ENCODE peak calls at places on chromosome 22, in four cellular contexts. B is uterus; Z is A549; K is CD4-positive, alpha-beta T cell. U is an unnamed sample.

GRCh38 chr22:19758896-19759458 is 1.6 kb upstream of the TBX1 start:
- DNase-seq in B (no peak), Z (no peak), K (no peak), U (no peak)

GRCh38 chr22:33919591-33920501 is at the start of gene LARGE1:
- DNase-seq in B (peak), Z (peak), K (no peak), U (no peak)

GRCh38 chr22:50569041-50569459 is 6.3 kb upstream of the SYCE3 start:
- DNase-seq in B (no peak), Z (no peak), K (no peak), U (no peak)

GRCh38 chr22:44409211-44409648 is 88.8 kb downstream of the RTL6 start:
- DNase-seq in B (no peak), Z (no peak), K (no peak), U (no peak)

GRCh38 chr22:42670921-42671709 is 21.9 kb upstream of the CYB5R3 start:
- DNase-seq in B (peak), Z (no peak), K (no peak), U (no peak)

GRCh38 chr22:43060213-43060612 is 29.0 kb downstream of the TTLL1 start:
- DNase-seq in B (no peak), Z (no peak), K (peak), U (no peak)

GRCh38 chr22:41479671-41480396 is 10.9 kb downstream of the ACO2 start:
- DNase-seq in B (no peak), Z (no peak), K (no peak), U (no peak)

GRCh38 chr22:44753189-44754042 is 1.0 kb downstream of the ARHGAP8 start:
- DNase-seq in B (no peak), Z (no peak), K (no peak), U (no peak)

GRCh38 chr22:44191036-44191454 is 10.3 kb downstream of the PARVG start:
- DNase-seq in B (no peak), Z (no peak), K (no peak), U (no peak)

GRCh38 chr22:17922925-17923898 is 101.1 kb downstream of the MICAL3 start:
- DNase-seq in B (peak), Z (no peak), K (no peak), U (no peak)

GRCh38 chr22:50674606-50675552 is 2.3 kb downstream of the SHANK3 start:
- DNase-seq in B (no peak), Z (no peak), K (no peak), U (no peak)

GRCh38 chr22:35761037-35761436 is 43.4 kb downstream of the APOL5 start:
- DNase-seq in B (no peak), Z (peak), K (no peak), U (no peak)

GRCh38 chr22:30947163-30947820 is 21.3 kb downstream of the MORC2 start:
- DNase-seq in B (peak), Z (no peak), K (no peak), U (no peak)

GRCh38 chr22:19210188-19210587 is 31.7 kb upstream of the SLC25A1 start:
- DNase-seq in B (no peak), Z (no peak), K (no peak), U (no peak)

GRCh38 chr22:35630387-35630793 is 13.3 kb upstream of the MB start:
- DNase-seq in B (peak), Z (peak), K (no peak), U (no peak)

GRCh38 chr22:50191041-50191740 is 5.5 kb downstream of the TRABD start:
- DNase-seq in B (no peak), Z (no peak), K (peak), U (peak)

GRCh38 chr22:47654922-47655451 is 892.5 kb downstream of the TBC1D22A start:
- DNase-seq in B (no peak), Z (no peak), K (no peak), U (no peak)

GRCh38 chr22:39498368-39498767 is 3.7 kb upstream of the MIEF1 start:
- DNase-seq in B (peak), Z (no peak), K (no peak), U (no peak)

GRCh38 chr22:39494471-39495120 is 7.5 kb upstream of the MIEF1 start:
- DNase-seq in B (no peak), Z (no peak), K (no peak), U (no peak)

GRCh38 chr22:39493759-39494158 is 8.3 kb upstream of the MIEF1 start:
- DNase-seq in B (no peak), Z (no peak), K (no peak), U (no peak)

GRCh38 chr22:39498802-39499201 is 3.3 kb upstream of the MIEF1 start:
- DNase-seq in B (no peak), Z (no peak), K (no peak), U (no peak)

GRCh38 chr22:39496131-39496838 is 5.8 kb upstream of the MIEF1 start:
- DNase-seq in B (peak), Z (peak), K (peak), U (no peak)
- TF ChIP-seq CTCF in B (peak), Z (peak), K (peak), U (peak)

GRCh38 chr22:23539135-23539838 is 40.8 kb downstream of the IGLL1 start:
- DNase-seq in B (peak), Z (peak), K (peak), U (peak)
- TF ChIP-seq CTCF in B (peak), Z (peak), K (peak), U (peak)

DNA sequence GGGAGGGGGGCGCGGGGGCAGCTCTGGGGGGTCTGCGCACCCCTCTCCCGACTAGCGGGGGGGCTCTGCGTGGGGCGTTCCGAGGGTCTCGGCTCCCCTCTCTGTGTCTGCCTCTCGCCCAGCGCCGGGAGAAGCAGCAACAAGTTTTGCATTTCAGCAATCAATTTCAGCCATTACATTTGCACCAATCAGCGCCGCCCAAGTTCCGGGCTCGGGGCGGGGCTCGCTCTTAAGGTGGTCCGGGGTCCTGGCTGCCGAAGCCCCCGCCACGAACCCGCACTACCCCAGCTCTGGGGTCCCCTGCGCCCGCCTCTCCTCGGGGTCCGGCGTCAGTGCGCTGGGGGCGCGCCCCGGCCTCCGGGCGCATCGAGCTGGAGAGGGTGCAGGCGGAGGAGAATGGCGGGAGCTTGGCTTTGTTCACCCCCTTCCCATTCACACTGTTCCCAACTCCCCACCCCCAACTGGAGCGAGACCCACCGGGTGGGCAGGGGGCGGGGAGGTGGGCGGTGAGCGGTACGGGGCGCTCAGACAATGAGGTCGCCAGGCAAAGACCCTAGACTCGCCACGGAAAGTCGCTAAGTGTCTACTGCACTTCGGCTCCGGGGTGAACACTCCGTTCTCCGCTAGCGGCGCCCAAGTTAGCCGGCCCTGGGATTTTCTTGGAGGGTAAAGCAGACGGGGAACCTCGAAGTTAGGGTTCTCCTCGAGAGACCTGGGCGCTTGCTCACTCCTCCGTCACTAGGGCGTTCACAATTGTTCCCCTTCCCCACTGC is at the start of gene MN1:
- DNase-seq in B (no peak), Z (peak), K (peak), U (no peak)
- TF ChIP-seq CTCF in B (no peak), Z (no peak), K (no peak), U (no peak)

GRCh38 chr22:37046589-37046988 is 5.0 kb upstream of the KCTD17 start:
- DNase-seq in B (no peak), Z (no peak), K (no peak), U (no peak)

GRCh38 chr22:37048133-37048532 is 3.4 kb upstream of the KCTD17 start:
- DNase-seq in B (no peak), Z (no peak), K (no peak), U (no peak)

GRCh38 chr22:37044634-37045625 is 6.6 kb upstream of the KCTD17 start:
- DNase-seq in B (no peak), Z (no peak), K (no peak), U (no peak)

GRCh38 chr22:37043828-37044538 is 7.6 kb upstream of the KCTD17 start:
- DNase-seq in B (no peak), Z (peak), K (peak), U (peak)

GRCh38 chr22:37045958-37046357 is 5.6 kb upstream of the KCTD17 start:
- DNase-seq in B (no peak), Z (peak), K (no peak), U (no peak)
- TF ChIP-seq CTCF in B (no peak), Z (peak), K (peak), U (peak)

GRCh38 chr22:21598302-21598701 is 30.8 kb downstream of the UBE2L3 start:
- DNase-seq in B (no peak), Z (no peak), K (no peak), U (no peak)
- TF ChIP-seq CTCF in B (no peak), Z (no peak), K (no peak), U (no peak)

GRCh38 chr22:27651486-27651885 is 150.1 kb downstream of the MN1 start:
- DNase-seq in B (no peak), Z (no peak), K (no peak), U (no peak)
- TF ChIP-seq CTCF in B (no peak), Z (no peak), K (no peak), U (no peak)

GRCh38 chr22:37623075-37624016 is 14.7 kb downstream of the GGA1 start:
- DNase-seq in B (peak), Z (peak), K (peak), U (no peak)
- TF ChIP-seq CTCF in B (peak), Z (peak), K (peak), U (peak)

GRCh38 chr22:45971389-45972028 is 5.5 kb downstream of the WNT7B start:
- DNase-seq in B (no peak), Z (no peak), K (no peak), U (no peak)

GRCh38 chr22:45969801-45970464 is 7.0 kb downstream of the WNT7B start:
- DNase-seq in B (no peak), Z (no peak), K (no peak), U (no peak)

GRCh38 chr22:45969414-45969799 is 7.6 kb downstream of the WNT7B start:
- DNase-seq in B (no peak), Z (no peak), K (no peak), U (no peak)

GRCh38 chr22:45972091-45972867 is 4.7 kb downstream of the WNT7B start:
- DNase-seq in B (no peak), Z (no peak), K (no peak), U (no peak)

GRCh38 chr22:45970709-45971388 is 6.1 kb downstream of the WNT7B start:
- DNase-seq in B (no peak), Z (no peak), K (no peak), U (no peak)
- TF ChIP-seq CTCF in B (no peak), Z (no peak), K (no peak), U (no peak)

DNA sequence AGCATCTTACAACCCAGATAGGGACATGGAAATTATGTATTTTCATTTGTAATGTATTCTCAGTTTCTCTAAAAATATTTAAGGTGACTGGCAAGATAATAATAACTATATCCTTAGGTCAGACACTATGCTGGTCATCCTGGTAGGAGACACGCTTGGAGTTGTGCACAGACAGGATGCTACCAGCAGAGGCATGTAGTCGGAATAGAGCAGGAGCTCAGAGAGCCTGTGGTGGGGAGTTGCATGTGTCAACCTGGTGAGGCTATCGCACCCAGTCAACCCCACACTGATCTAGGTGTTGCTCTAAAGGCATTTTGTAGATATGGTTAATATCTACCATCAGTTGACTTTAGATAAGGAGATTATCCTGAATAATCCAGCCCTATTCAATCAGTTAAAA is 318.5 kb downstream of the MIAT start:
- DNase-seq in B (no peak), Z (no peak), K (no peak), U (no peak)
- TF ChIP-seq CTCF in B (no peak), Z (no peak), K (no peak), U (no peak)

GRCh38 chr22:23215294-23216204 is 35.2 kb downstream of the BCR start:
- DNase-seq in B (peak), Z (no peak), K (no peak), U (no peak)
- TF ChIP-seq CTCF in B (no peak), Z (no peak), K (no peak), U (no peak)

U was measured in GM12864.